ENCODE peak calls at places on chromosomes 4 and X, in four cellular contexts. A is stimulated activated CD4-positive, alpha-beta T cell treated with anti-CD3 and anti-CD28 coated beads, Interleukin-15, amount 100 ng/mL, for 24 hours; D is kidney epithelial cell; Z is HTR-8/SVneo. W is an unnamed sample.

GRCh38 chr4:86400216-86400615 is 40.4 kb upstream of the MAPK10 start:
- DNase-seq in A (no peak), D (no peak), Z (no peak), W (no peak)

GRCh38 chrX:56987741-56988140 is 7.6 kb downstream of the SPIN3 start:
- DNase-seq in A (no peak), D (no peak), Z (no peak), W (no peak)

GRCh38 chrX:154515803-154516654 is at the start of gene FAM3A:
- DNase-seq in A (peak), D (no peak), Z (peak), W (peak)

GRCh38 chr4:158865520-158866177 is 96.8 kb downstream of the FNIP2 start:
- DNase-seq in A (no peak), D (no peak), Z (no peak), W (no peak)

GRCh38 chrX:150696836-150697235 is 3.6 kb downstream of the MTMR1 start:
- DNase-seq in A (peak), D (no peak), Z (no peak), W (no peak)

GRCh38 chrX:1597345-1598020 is 6.1 kb downstream of the AKAP17A start:
- DNase-seq in A (no peak), D (no peak), Z (no peak), W (no peak)

GRCh38 chrX:150365953-150366911 is 3.1 kb downstream of the MAMLD1 start:
- DNase-seq in A (peak), D (no peak), Z (no peak), W (no peak)

GRCh38 chr4:75180217-75180616 is 247.3 kb downstream of the PARM1 start:
- DNase-seq in A (no peak), D (no peak), Z (no peak), W (no peak)

GRCh38 chr4:48854982-48855381 is 24.1 kb downstream of the OCIAD1 start:
- DNase-seq in A (no peak), D (no peak), Z (no peak), W (no peak)

GRCh38 chr4:96736352-96736889 is 896.5 kb downstream of the PDHA2 start:
- DNase-seq in A (no peak), D (peak), Z (peak), W (no peak)

GRCh38 chrX:109622270-109622669 is 2.7 kb downstream of the KCNE5 start:
- DNase-seq in A (no peak), D (no peak), Z (no peak), W (no peak)

GRCh38 chrX:89053223-89053622 is 306.2 kb downstream of the CPXCR1 start:
- DNase-seq in A (no peak), D (no peak), Z (no peak), W (no peak)

GRCh38 chr4:891747-892146 is 40.4 kb downstream of the GAK start:
- DNase-seq in A (peak), D (no peak), Z (peak), W (no peak)

GRCh38 chr4:786074-786741 is 39.7 kb downstream of the CPLX1 start:
- DNase-seq in A (no peak), D (no peak), Z (no peak), W (no peak)

GRCh38 chr4:184165291-184165690 is 52.4 kb downstream of the ENPP6 start:
- DNase-seq in A (no peak), D (peak), Z (peak), W (no peak)

GRCh38 chrX:49172280-49172780 is 632 bp downstream of the PLP2 start:
- DNase-seq in A (peak), D (no peak), Z (no peak), W (peak)

GRCh38 chrX:2608638-2609430 is 82.3 kb upstream of the CD99 start:
- DNase-seq in A (peak), D (peak), Z (peak), W (no peak)